ENCODE peak calls at places on chromosomes 6 and 20, in four cellular contexts. U is SK-N-SH, G is H1, P is HepG2. A is an unnamed sample.

GRCh38 chr6:145756170-145756662 is 20.9 kb upstream of the EPM2A start:
- DNase-seq in U (peak), P (no peak), G (no peak), A (no peak)

GRCh38 chr20:2195614-2196013 is 94.0 kb downstream of the STK35 start:
- DNase-seq in P (no peak), U (no peak), G (no peak), A (no peak)

GRCh38 chr6:21109421-21110178 is 484.0 kb upstream of the SOX4 start:
- DNase-seq in U (no peak), G (no peak), P (peak), A (no peak)

GRCh38 chr6:95186710-95187109 is 390.6 kb upstream of the MANEA start:
- DNase-seq in P (no peak), U (no peak), G (no peak), A (no peak)

GRCh38 chr6:2111162-2111677 is 134.2 kb downstream of the GMDS start:
- DNase-seq in P (no peak), G (no peak), U (no peak), A (no peak)

GRCh38 chr6:71246596-71246995 is 42.0 kb upstream of the OGFRL1 start:
- DNase-seq in U (no peak), P (no peak), G (no peak), A (no peak)

GRCh38 chr6:35808688-35809087 is 3.5 kb downstream of the LHFPL5 start:
- DNase-seq in G (no peak), U (no peak), P (no peak), A (no peak)

GRCh38 chr6:34248198-34248726 is 544 bp downstream of the SMIM29 start:
- DNase-seq in G (no peak), U (peak), P (peak), A (no peak)

GRCh38 chr20:1451092-1451491 is 15.6 kb downstream of the NSFL1C start:
- DNase-seq in P (no peak), U (no peak), G (no peak), A (no peak)

GRCh38 chr6:160055813-160056212 is 65.8 kb upstream of the SLC22A1 start:
- DNase-seq in G (no peak), U (no peak), P (no peak), A (no peak)

GRCh38 chr20:26208296-26209091 is 511.8 kb upstream of the ZNF337 start:
- DNase-seq in G (peak), U (peak), P (no peak), A (no peak)

GRCh38 chr6:162373192-162373591 is 354.4 kb downstream of the PRKN start:
- DNase-seq in P (peak), U (no peak), G (no peak), A (no peak)

GRCh38 chr6:17714879-17715860 is 8.4 kb upstream of the NUP153 start:
- DNase-seq in U (no peak), P (no peak), G (no peak), A (no peak)

GRCh38 chr6:127854009-127854408 is 46.8 kb downstream of the THEMIS start:
- DNase-seq in U (no peak), G (no peak), P (no peak), A (no peak)

DNA sequence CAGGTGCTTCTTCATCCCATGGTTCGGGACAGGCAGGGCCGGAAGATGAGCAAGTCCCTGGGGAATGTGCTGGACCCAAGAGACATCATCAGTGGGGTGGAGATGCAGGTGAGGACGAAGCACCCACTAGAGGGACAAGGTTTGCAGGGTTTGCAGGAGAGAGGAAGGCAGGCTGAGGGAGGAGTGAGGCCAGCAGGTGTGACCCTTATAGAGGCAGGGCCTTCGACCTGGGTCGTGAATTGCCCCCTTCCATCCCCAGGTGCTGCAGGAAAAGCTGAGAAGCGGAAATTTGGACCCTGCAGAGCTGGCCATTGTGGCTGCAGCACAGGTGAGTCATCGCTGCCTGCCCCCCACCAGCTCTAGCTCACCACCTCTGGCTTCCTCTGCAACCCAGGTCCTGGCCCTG is 8.4 kb downstream of the VARS2 start:
- DNase-seq in P (no peak), U (no peak), G (no peak), A (no peak)
- TF ChIP-seq JUND in P (no peak), U (no peak), G (peak), A (no peak)

GRCh38 chr6:46184114-46184513 is 13.3 kb upstream of the ENPP5 start:
- DNase-seq in P (no peak), G (no peak), U (no peak), A (peak)
- TF ChIP-seq JUND in P (no peak), G (no peak), U (no peak), A (no peak)

GRCh38 chr6:132330759-132331158 is 70.5 kb downstream of the MOXD1 start:
- DNase-seq in G (no peak), U (no peak), P (no peak), A (no peak)

GRCh38 chr6:132334517-132334876 is 66.8 kb downstream of the MOXD1 start:
- DNase-seq in P (no peak), U (no peak), G (no peak), A (no peak)

GRCh38 chr6:132333639-132334516 is 67.4 kb downstream of the MOXD1 start:
- DNase-seq in G (peak), P (peak), U (peak), A (no peak)
- TF ChIP-seq JUND in G (peak), P (peak), U (peak), A (no peak)

DNA sequence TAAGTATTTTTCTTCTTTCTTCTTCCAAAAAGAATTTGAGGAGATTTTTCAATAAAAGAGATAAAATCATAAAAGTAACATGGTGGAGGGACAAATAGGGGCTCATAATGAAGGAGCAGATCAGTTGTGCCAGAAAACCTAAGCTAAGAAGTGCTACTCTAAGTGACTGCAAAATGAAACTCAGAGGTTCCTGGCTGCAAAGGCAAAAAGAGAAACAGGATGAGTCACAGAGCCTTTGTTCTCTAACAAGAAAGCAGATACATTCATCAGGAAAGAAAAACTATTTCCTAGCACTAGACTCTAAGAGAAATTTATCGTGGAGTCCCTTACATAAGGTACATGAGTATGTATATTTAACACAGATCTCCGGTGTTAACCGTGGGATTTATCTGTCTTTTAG is 49.8 kb downstream of the TSHZ2 start:
- DNase-seq in G (no peak), U (no peak), P (no peak), A (no peak)
- TF ChIP-seq JUND in G (no peak), U (no peak), P (no peak), A (no peak)

DNA sequence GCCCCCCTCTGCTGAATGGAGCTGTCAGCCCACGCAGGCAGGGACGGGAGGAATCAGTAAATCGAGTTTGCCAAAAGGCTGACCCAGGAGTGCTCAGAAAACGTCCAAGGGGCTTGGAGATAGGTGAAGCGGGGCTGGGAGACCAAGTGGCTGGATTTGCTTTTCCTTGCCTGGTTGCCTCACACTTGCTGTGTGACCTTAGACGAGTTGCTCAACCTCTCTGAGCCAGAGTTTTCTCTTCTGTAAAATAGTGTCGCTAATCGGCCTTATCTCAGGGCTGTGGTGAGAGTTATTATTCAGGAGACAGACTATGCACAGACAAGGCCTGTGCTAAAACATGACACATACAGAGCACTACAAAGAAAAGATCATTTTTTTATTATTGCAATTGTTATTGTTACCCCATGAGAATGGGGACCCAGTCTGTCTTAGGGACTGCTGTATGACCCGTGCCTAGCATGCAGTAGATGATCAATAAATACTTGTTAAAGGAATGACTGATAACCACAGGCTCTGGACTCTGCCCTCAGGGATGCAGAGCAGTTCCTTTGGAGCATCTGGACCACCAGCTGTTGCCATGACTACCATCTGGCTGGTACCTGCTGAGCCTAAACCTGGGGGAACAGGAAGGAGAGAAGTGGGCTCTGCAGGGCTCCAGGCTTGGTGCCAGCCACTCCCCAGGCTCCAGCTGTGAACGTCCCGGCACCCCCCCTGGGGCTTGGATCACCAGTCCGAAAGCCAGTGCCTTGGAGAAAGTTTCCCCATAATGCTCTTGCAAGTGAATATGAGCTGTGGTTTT is 901 bp downstream of the KCNK15 start:
- DNase-seq in G (no peak), U (peak), P (no peak), A (no peak)
- TF ChIP-seq JUND in G (no peak), U (no peak), P (no peak), A (no peak)

GRCh38 chr6:110323004-110323657 is 35.0 kb downstream of the METTL24 start:
- DNase-seq in U (no peak), G (no peak), P (no peak), A (no peak)

GRCh38 chr6:110328231-110328630 is 29.9 kb downstream of the METTL24 start:
- DNase-seq in U (no peak), G (no peak), P (no peak), A (no peak)

GRCh38 chr6:110326609-110327008 is 31.5 kb downstream of the METTL24 start:
- DNase-seq in G (no peak), U (no peak), P (no peak), A (no peak)

GRCh38 chr6:110322151-110323003 is 35.8 kb downstream of the METTL24 start:
- DNase-seq in P (no peak), G (no peak), U (no peak), A (no peak)

DNA sequence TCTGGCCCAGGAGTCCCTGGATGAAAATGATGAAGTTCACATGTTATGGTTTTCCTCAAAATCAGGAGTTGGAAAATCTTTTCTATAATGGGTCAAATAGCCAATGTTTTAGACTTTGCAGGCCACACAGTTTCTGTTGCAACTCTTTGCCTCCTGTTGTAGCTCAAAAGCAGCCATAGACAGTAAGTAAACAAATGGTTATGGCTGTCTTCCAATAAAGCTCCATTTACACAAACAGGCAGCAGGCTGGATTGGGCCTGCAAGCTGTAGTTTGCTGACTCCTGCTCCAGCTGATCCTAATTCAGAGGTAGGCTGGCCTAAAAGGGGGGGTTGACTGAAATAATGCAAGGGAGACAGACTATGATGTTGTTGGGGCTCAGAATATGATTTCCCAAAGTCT is 33.0 kb downstream of the METTL24 start:
- DNase-seq in U (no peak), G (no peak), P (peak), A (peak)
- TF ChIP-seq JUND in U (no peak), G (no peak), P (no peak), A (no peak)

GRCh38 chr6:32529697-32530429 is at the start of gene HLA-DRB5:
- DNase-seq in P (no peak), G (no peak), U (no peak), A (peak)
- TF ChIP-seq JUND in P (no peak), G (no peak), U (no peak), A (no peak)

DNA sequence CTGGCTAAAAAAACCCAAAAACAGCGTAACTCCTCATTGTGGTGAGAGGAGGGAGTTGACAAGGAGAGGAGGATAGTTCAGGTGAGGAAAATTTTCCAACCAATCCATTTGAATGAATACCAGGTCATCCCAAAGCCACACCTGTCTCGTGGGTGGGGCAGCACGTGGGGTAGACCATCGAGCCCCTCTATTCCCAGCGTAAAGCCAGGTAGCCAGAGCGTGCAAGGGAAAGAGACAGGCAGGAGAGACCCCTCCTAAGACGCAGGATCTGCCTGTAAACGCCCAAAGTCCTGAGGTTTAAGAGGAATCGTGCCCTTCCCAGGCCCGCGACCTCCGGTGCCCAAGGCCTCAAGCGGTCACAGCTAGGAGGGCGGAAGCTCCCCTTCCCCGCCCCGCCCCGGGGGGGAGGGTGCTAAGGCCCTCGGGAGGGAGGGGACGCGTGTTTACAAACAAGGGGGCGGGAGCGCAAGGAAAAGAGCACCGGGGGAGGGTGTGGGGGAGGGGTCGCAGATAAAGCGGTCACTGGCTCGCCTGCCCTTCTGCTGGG is 705 bp downstream of the RXRB start:
- DNase-seq in P (peak), G (peak), U (peak), A (peak)
- TF ChIP-seq JUND in P (no peak), G (no peak), U (no peak), A (no peak)

DNA sequence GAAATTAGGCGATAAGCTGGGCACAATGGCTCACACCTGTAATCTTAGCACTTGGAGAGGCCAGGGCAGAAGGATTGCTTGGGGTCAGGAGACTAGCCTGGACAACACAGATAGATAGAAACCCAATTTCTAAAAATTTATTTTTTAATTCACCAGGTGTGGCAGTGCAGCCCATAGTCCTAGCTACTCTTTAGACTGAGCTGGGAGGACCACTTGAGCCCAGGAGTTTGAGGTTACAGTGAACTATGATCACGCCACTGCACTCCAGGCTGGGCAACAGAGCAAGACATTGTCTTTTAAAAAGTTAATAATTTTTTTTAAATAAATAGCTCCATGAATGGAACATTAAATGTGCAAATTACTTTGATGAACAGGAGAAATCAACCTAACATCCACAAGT is 8.2 kb downstream of the ZNF318 start:
- DNase-seq in G (no peak), U (no peak), P (no peak), A (no peak)
- TF ChIP-seq JUND in G (no peak), U (no peak), P (no peak), A (no peak)

GRCh38 chr6:166419268-166419667 is 36.5 kb upstream of the MPC1 start:
- DNase-seq in P (no peak), U (no peak), G (no peak), A (no peak)
- TF ChIP-seq JUND in P (no peak), U (no peak), G (no peak), A (no peak)